ENCODE peak calls at places on chromosomes 7 and 10, in ten cellular contexts. T is endodermal cell, G is adrenal gland, C is A549, H is uterus, P is hepatocyte, K is tibial artery, L is fibroblast of lung, F is epithelial cell of esophagus, I is ovary. U is an unnamed sample.

GRCh38 chr10:100022403-100022802 is 12.7 kb upstream of the DNMBP start:
- DNase-seq in K (no peak), L (peak), G (no peak), I (no peak), T (no peak), P (no peak), C (no peak), F (no peak), H (no peak), U (no peak)

GRCh38 chr10:6014241-6014761 is 37.0 kb upstream of the IL15RA start:
- DNase-seq in H (peak), G (peak), C (peak), K (peak), L (peak), T (peak), F (peak), P (peak), I (no peak), U (no peak)

GRCh38 chr7:142795339-142795863 is 24.6 kb downstream of the PRSS2 start:
- DNase-seq in L (no peak), P (no peak), F (peak), G (peak), C (no peak), K (no peak), T (peak), H (no peak), I (no peak), U (no peak)

GRCh38 chr10:66931340-66931948 is 5.6 kb downstream of the LRRTM3 start:
- DNase-seq in K (no peak), G (no peak), L (peak), T (no peak), F (peak), P (peak), I (no peak), C (peak), H (no peak), U (peak)

GRCh38 chr7:55827577-55827976 is 35.0 kb downstream of the SEPTIN14 start:
- DNase-seq in P (no peak), H (no peak), K (no peak), I (no peak), G (no peak), L (no peak), C (no peak), T (no peak), F (no peak), U (no peak)

GRCh38 chr10:34507217-34507616 is 307.9 kb downstream of the PARD3 start:
- DNase-seq in F (no peak), I (no peak), G (no peak), P (no peak), L (no peak), T (no peak), C (no peak), H (no peak), K (no peak), U (no peak)

GRCh38 chr7:50268990-50269389 is 35.5 kb upstream of the IKZF1 start:
- DNase-seq in T (no peak), L (no peak), G (no peak), I (no peak), F (no peak), P (no peak), K (no peak), C (no peak), H (no peak), U (no peak)

GRCh38 chr10:71727429-71728217 is 8.0 kb upstream of the C10orf105 start:
- DNase-seq in K (peak), C (no peak), I (peak), F (peak), H (peak), L (peak), T (no peak), G (peak), P (peak), U (no peak)

GRCh38 chr10:127738512-127739424 is 1.8 kb downstream of the FOXI2 start:
- DNase-seq in T (peak), L (no peak), P (no peak), K (no peak), G (no peak), F (peak), H (no peak), I (no peak), C (no peak), U (no peak)

GRCh38 chr10:13750299-13751190 is 163.8 kb downstream of the PRPF18 start:
- DNase-seq in L (no peak), I (no peak), P (no peak), G (peak), F (no peak), H (no peak), C (no peak), T (no peak), K (no peak), U (no peak)

GRCh38 chr10:102678842-102679289 is 34.6 kb downstream of the TRIM8 start:
- DNase-seq in P (peak), C (peak), L (peak), K (no peak), I (peak), G (peak), T (peak), F (peak), H (peak), U (peak)

GRCh38 chr10:117543999-117544728 is 1.6 kb downstream of the EMX2 start:
- DNase-seq in P (no peak), C (no peak), G (no peak), K (no peak), T (no peak), F (no peak), I (peak), L (no peak), H (peak), U (no peak)

DNA sequence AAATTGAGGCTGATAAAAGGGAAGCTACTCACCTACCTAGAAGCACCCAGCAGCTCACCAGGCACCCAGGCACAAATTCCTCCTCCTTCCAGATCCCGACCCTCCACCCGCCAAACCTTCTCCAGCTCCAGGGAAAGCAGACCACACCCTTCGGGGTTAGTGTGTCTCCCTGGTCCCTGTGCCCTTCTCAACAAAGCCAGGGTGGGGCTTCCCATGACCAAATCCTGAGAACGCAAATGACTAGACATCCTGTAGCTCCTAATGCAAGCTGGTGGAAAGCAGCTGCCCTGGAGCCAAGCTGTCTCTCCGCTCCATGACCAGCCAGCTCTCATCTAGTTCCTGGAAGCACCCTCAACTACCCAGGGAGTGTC is 4.4 kb downstream of the TBX20 start:
- DNase-seq in C (no peak), H (no peak), L (no peak), K (no peak), G (no peak), F (no peak), T (peak), P (no peak), I (no peak), U (no peak)
- H3K4me3 ChIP-seq in C (no peak), H (no peak), L (no peak), K (no peak), G (no peak), F (no peak), T (peak), P (no peak), I (no peak), U (no peak)

DNA sequence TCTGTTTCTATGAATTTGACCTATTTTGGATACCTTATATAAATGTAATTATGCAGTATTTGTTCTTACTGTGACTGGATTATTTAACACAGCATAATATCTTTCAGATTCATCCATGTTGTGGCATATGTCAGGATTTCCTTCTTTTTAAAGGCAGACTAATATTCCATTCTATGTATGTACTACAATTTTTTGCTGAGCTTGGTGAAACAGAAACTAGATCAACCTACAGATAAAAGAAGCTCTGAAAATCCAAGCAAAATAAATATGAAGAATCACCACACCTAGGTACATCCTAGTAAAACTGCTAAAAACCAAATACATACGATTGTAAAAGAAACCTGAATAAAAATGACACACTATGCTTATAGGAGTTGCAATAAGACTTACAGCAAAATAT is 300.5 kb downstream of the HTR7 start:
- DNase-seq in T (no peak), H (no peak), F (no peak), L (no peak), C (no peak), P (no peak), K (no peak), G (no peak), I (no peak), U (no peak)
- TF ChIP-seq CTCF in T (no peak), H (no peak), F (no peak), L (no peak), C (no peak), P (no peak), K (no peak), G (no peak), I (no peak), U (no peak)

GRCh38 chr10:61454541-61454940 is 1.4 kb upstream of the TMEM26 start:
- DNase-seq in F (no peak), T (no peak), C (no peak), K (no peak), L (no peak), H (no peak), I (no peak), P (no peak), G (no peak), U (no peak)

GRCh38 chr10:61452229-61452651 is 941 bp downstream of the TMEM26 start:
- DNase-seq in I (peak), H (peak), F (no peak), G (no peak), C (no peak), T (peak), K (no peak), P (peak), L (peak), U (no peak)

GRCh38 chr10:61451357-61451756 is 1.8 kb downstream of the TMEM26 start:
- DNase-seq in T (no peak), P (no peak), F (no peak), L (no peak), I (no peak), G (no peak), H (no peak), C (no peak), K (no peak), U (no peak)

GRCh38 chr10:61456095-61456789 is 3.1 kb upstream of the TMEM26 start:
- DNase-seq in F (no peak), K (no peak), H (no peak), T (no peak), L (no peak), G (no peak), C (no peak), P (no peak), I (no peak), U (peak)

DNA sequence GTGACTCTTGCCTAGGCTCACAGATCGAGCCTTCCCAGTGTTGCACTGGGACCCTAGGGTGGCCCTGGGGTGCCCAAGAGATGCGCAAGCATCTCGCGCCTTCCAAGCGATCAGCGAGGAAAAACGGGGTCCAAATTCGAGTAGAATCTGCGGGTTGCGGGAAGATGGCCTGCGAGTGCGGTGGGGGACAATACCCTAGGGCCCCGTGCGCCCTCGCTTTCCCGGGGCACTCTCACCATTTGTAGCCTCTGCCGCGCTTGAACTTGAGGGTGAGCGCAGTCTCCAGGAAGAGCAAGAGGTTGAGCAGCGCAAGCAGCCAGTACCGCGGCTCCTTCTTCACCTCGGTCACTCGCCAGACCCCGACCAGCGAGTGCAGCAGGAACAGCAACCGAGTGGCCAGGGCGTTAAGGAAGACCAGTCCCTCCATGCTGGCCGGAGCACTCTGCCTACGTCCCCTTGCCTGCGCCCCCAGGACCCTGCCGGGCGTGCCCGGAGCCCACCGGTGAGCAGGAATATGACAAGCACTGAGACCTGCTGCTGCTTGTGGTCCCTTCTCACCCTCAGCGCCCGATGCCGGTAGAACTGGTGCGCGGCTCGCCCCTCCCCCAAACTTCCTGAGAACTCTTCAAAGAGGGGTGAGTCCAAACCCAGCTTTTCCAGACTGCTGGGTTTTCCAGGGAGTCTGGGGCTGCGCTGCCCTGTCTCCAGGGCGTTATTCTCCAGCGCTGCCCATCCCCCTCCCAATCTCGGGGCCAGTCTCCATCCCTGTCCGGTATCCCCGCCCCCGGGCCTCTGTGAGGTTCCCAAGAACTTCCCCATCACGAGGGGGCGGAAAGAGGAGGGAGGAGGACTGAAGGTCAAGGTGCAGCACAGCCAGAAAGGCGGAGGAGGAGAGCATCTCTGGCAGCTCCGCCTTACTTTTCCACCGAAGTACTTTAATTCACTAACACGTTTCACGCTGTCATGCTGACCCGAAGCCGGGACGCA is at the start of gene TMEM26:
- DNase-seq in K (peak), F (no peak), I (peak), L (peak), C (peak), P (peak), T (peak), H (peak), G (peak), U (no peak)
- H3K4me3 ChIP-seq in K (peak), F (no peak), I (peak), L (peak), C (peak), P (peak), T (peak), H (peak), G (no peak), U (peak)

GRCh38 chr10:8403711-8404371 is 349.4 kb downstream of the GATA3 start:
- DNase-seq in C (no peak), I (no peak), L (no peak), K (no peak), P (no peak), T (peak), F (no peak), H (no peak), G (no peak), U (no peak)
- TF ChIP-seq CTCF in C (no peak), I (no peak), L (no peak), K (no peak), P (no peak), T (peak), F (no peak), H (no peak), G (no peak), U (no peak)

DNA sequence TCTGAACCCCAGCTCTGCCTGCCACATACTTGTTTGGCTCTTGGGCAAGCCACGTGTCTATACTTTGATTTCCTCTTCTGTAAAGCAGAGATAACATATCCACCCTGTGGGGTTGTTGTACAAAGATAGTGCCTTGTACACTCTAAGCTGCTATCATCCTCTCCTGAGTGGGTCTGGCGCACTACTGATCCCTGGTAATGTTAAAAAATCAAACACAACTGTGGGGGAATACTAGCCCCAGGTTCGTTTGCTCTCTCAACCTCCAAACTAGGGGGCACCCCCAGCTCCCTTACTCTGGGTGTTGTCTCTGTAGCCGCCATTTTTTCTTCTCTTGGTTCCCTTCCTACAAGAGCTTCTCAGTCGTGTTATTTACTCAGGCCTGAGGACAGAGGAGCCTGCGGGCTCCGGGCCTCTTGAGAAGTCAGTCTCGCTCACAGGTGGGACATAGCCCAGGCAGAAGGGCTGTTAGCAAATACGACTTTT is 1.0 kb downstream of the POLM start:
- DNase-seq in H (no peak), K (no peak), F (no peak), G (no peak), I (no peak), T (no peak), C (no peak), L (no peak), P (no peak), U (no peak)
- H3K4me3 ChIP-seq in H (peak), K (peak), F (peak), G (no peak), I (peak), T (peak), C (peak), L (peak), P (no peak), U (peak)

GRCh38 chr7:30505174-30505697 is 607 bp upstream of the GGCT start:
- DNase-seq in I (no peak), G (no peak), K (no peak), F (no peak), C (no peak), T (no peak), P (no peak), L (no peak), H (no peak), U (no peak)
- TF ChIP-seq CTCF in I (no peak), G (no peak), K (no peak), F (peak), C (no peak), T (no peak), P (no peak), L (no peak), H (no peak), U (peak)